ENCODE peak calls at places on chromosomes 3 and 15, in eight cellular contexts. One of them, this sample, is unnamed.
A peak's percentile ranks its signal among the peaks of the same experiment; 100 is the strongest.

GRCh38 chr3:156509209-156510174 is 45.4 kb downstream of the SSR3 start:
- DNase-seq in esophagus squamous epithelium: no peak
- DNase-seq in HL-60: no peak
- DNase-seq in transverse colon: no peak
- DNase-seq in AG04450: peak; percentile 34
- DNase-seq in WERI-Rb-1: no peak
- DNase-seq in colonic mucosa: no peak
- DNase-seq in cardiac muscle cell: peak; percentile 76
- DNase-seq in this sample: no peak

GRCh38 chr15:28456476-28457395 is 76.0 kb downstream of the GOLGA8G start:
- DNase-seq in WERI-Rb-1: peak; percentile 10
- DNase-seq in HL-60: no peak
- DNase-seq in cardiac muscle cell: no peak
- DNase-seq in colonic mucosa: no peak
- DNase-seq in esophagus squamous epithelium: no peak
- DNase-seq in transverse colon: no peak
- DNase-seq in AG04450: no peak
- DNase-seq in this sample: no peak

GRCh38 chr3:151091685-151092352 is 6.4 kb downstream of the MED12L start:
- DNase-seq in transverse colon: no peak
- DNase-seq in AG04450: no peak
- DNase-seq in esophagus squamous epithelium: no peak
- DNase-seq in WERI-Rb-1: no peak
- DNase-seq in colonic mucosa: no peak
- DNase-seq in cardiac muscle cell: peak; percentile 4
- DNase-seq in HL-60: no peak
- DNase-seq in this sample: no peak

GRCh38 chr3:56369914-56370313 is 98.4 kb downstream of the ERC2 start:
- DNase-seq in cardiac muscle cell: no peak
- DNase-seq in AG04450: no peak
- DNase-seq in colonic mucosa: no peak
- DNase-seq in transverse colon: no peak
- DNase-seq in WERI-Rb-1: no peak
- DNase-seq in esophagus squamous epithelium: no peak
- DNase-seq in HL-60: no peak
- DNase-seq in this sample: no peak

GRCh38 chr15:74007820-74008371 is 13.4 kb downstream of the PML start:
- DNase-seq in WERI-Rb-1: no peak
- DNase-seq in HL-60: no peak
- DNase-seq in transverse colon: no peak
- DNase-seq in colonic mucosa: no peak
- DNase-seq in cardiac muscle cell: no peak
- DNase-seq in AG04450: no peak
- DNase-seq in esophagus squamous epithelium: no peak
- DNase-seq in this sample: no peak

GRCh38 chr15:48475600-48476395 is 144.6 kb downstream of the DUT start:
- DNase-seq in WERI-Rb-1: no peak
- DNase-seq in HL-60: no peak
- DNase-seq in esophagus squamous epithelium: no peak
- DNase-seq in colonic mucosa: no peak
- DNase-seq in cardiac muscle cell: no peak
- DNase-seq in transverse colon: no peak
- DNase-seq in AG04450: no peak
- DNase-seq in this sample: no peak

GRCh38 chr3:161070252-161070930 is 34.8 kb downstream of the B3GALNT1 start:
- DNase-seq in esophagus squamous epithelium: no peak
- DNase-seq in colonic mucosa: no peak
- DNase-seq in cardiac muscle cell: no peak
- DNase-seq in transverse colon: no peak
- DNase-seq in WERI-Rb-1: no peak
- DNase-seq in AG04450: no peak
- DNase-seq in HL-60: no peak
- DNase-seq in this sample: no peak

GRCh38 chr15:76200641-76201105 is 110.6 kb downstream of the ETFA start:
- DNase-seq in cardiac muscle cell: no peak
- DNase-seq in WERI-Rb-1: peak; percentile 28
- DNase-seq in esophagus squamous epithelium: no peak
- DNase-seq in HL-60: no peak
- DNase-seq in transverse colon: no peak
- DNase-seq in AG04450: no peak
- DNase-seq in colonic mucosa: no peak
- DNase-seq in this sample: no peak

GRCh38 chr3:63232764-63233396 is 45.2 kb upstream of the SYNPR start:
- DNase-seq in transverse colon: no peak
- DNase-seq in HL-60: no peak
- DNase-seq in AG04450: no peak
- DNase-seq in colonic mucosa: no peak
- DNase-seq in esophagus squamous epithelium: no peak
- DNase-seq in WERI-Rb-1: no peak
- DNase-seq in cardiac muscle cell: peak; percentile 8
- DNase-seq in this sample: no peak

DNA sequence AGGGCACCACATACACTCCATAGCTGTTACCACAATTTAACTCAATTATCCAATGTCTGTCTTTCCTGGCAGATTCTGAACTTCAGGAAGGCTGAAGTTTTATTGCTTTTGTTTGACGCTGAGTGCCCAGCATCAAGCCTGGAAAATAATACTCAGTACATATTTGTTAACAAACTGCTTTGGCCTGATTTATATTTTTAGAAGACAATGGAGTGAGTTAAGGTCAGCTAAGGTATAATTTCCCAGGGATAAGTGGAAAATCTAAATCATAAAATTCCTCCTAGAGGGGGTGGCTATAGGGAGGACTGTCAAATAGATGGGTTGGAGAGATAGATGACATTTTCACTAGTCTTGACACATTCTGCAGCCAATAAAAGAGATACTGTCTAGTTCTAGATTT is 659.4 kb upstream of the ADAMTS9 start:
- DNase-seq in WERI-Rb-1: no peak
- DNase-seq in AG04450: no peak
- DNase-seq in esophagus squamous epithelium: no peak
- DNase-seq in colonic mucosa: no peak
- DNase-seq in HL-60: no peak
- DNase-seq in cardiac muscle cell: no peak
- DNase-seq in transverse colon: no peak
- DNase-seq in this sample: no peak
- H3K4me3 ChIP-seq in WERI-Rb-1: no peak overlapping the region
- H3K4me3 ChIP-seq in AG04450: no peak overlapping the region
- H3K4me3 ChIP-seq in esophagus squamous epithelium: no peak overlapping the region
- H3K4me3 ChIP-seq in colonic mucosa: no peak overlapping the region
- H3K4me3 ChIP-seq in HL-60: no peak overlapping the region
- H3K4me3 ChIP-seq in cardiac muscle cell: no peak overlapping the region
- H3K4me3 ChIP-seq in transverse colon: no peak overlapping the region
- H3K4me3 ChIP-seq in this sample: no peak overlapping the region

DNA sequence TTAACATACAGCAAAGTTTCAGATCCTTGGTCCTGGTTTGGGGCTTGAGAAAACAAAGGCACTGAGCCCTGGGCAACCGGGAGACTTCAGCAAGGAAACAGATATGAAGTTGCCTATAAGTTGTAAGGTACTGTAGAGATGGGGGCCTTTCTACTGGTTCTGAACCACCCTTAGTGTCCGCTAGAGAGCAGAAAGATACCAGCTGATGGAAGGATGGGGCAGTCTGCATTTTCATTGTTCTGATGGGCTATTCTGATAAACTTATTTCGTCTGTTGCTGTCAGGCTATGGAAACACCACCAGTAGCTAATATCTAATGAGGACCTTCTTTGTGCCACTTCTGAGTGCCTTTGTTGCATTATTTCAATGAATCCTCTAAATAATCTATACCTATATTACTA is 38.7 kb downstream of the FGD5 start:
- DNase-seq in esophagus squamous epithelium: no peak
- DNase-seq in colonic mucosa: no peak
- DNase-seq in cardiac muscle cell: no peak
- DNase-seq in HL-60: no peak
- DNase-seq in AG04450: no peak
- DNase-seq in transverse colon: no peak
- DNase-seq in WERI-Rb-1: no peak
- DNase-seq in this sample: no peak
- TF ChIP-seq CTCF in esophagus squamous epithelium: no peak
- TF ChIP-seq CTCF in colonic mucosa: peak; percentile 20
- TF ChIP-seq CTCF in cardiac muscle cell: no peak
- TF ChIP-seq CTCF in HL-60: no peak
- TF ChIP-seq CTCF in AG04450: no peak
- TF ChIP-seq CTCF in transverse colon: peak; percentile 24
- TF ChIP-seq CTCF in WERI-Rb-1: peak; percentile 14
- TF ChIP-seq CTCF in this sample: no peak

GRCh38 chr15:69463182-69463756 is 10.7 kb downstream of the RPLP1 start:
- DNase-seq in AG04450: no peak
- DNase-seq in esophagus squamous epithelium: no peak
- DNase-seq in cardiac muscle cell: no peak
- DNase-seq in colonic mucosa: no peak
- DNase-seq in WERI-Rb-1: peak; percentile 31
- DNase-seq in transverse colon: no peak
- DNase-seq in HL-60: no peak
- DNase-seq in this sample: no peak
- H3K4me3 ChIP-seq in AG04450: peak overlapping the region; percentile 61
- H3K4me3 ChIP-seq in esophagus squamous epithelium: peak overlapping the region; percentile 69
- H3K4me3 ChIP-seq in cardiac muscle cell: peak overlapping the region; percentile 33
- H3K4me3 ChIP-seq in colonic mucosa: peak overlapping the region; percentile 49
- H3K4me3 ChIP-seq in WERI-Rb-1: peak overlapping the region; percentile 61
- H3K4me3 ChIP-seq in transverse colon: peak overlapping the region; percentile 42
- H3K4me3 ChIP-seq in HL-60: peak overlapping the region; percentile 50
- H3K4me3 ChIP-seq in this sample: peak overlapping the region; percentile 60

GRCh38 chr3:14150491-14151230 is 25.8 kb downstream of the TMEM43 start:
- DNase-seq in transverse colon: no peak
- DNase-seq in cardiac muscle cell: no peak
- DNase-seq in WERI-Rb-1: no peak
- DNase-seq in esophagus squamous epithelium: no peak
- DNase-seq in AG04450: no peak
- DNase-seq in HL-60: no peak
- DNase-seq in colonic mucosa: no peak
- DNase-seq in this sample: no peak

GRCh38 chr3:14152963-14153355 is 25.4 kb downstream of the XPC start:
- DNase-seq in transverse colon: no peak
- DNase-seq in WERI-Rb-1: no peak
- DNase-seq in HL-60: no peak
- DNase-seq in AG04450: no peak
- DNase-seq in esophagus squamous epithelium: no peak
- DNase-seq in cardiac muscle cell: no peak
- DNase-seq in colonic mucosa: no peak
- DNase-seq in this sample: no peak

GRCh38 chr3:14153663-14154062 is 24.7 kb downstream of the XPC start:
- DNase-seq in AG04450: no peak
- DNase-seq in esophagus squamous epithelium: no peak
- DNase-seq in colonic mucosa: no peak
- DNase-seq in transverse colon: no peak
- DNase-seq in cardiac muscle cell: no peak
- DNase-seq in HL-60: no peak
- DNase-seq in WERI-Rb-1: no peak
- DNase-seq in this sample: no peak

GRCh38 chr3:14151471-14152083 is 26.7 kb downstream of the TMEM43 start:
- DNase-seq in HL-60: no peak
- DNase-seq in AG04450: no peak
- DNase-seq in transverse colon: no peak
- DNase-seq in cardiac muscle cell: no peak
- DNase-seq in WERI-Rb-1: no peak
- DNase-seq in esophagus squamous epithelium: no peak
- DNase-seq in colonic mucosa: no peak
- DNase-seq in this sample: no peak

DNA sequence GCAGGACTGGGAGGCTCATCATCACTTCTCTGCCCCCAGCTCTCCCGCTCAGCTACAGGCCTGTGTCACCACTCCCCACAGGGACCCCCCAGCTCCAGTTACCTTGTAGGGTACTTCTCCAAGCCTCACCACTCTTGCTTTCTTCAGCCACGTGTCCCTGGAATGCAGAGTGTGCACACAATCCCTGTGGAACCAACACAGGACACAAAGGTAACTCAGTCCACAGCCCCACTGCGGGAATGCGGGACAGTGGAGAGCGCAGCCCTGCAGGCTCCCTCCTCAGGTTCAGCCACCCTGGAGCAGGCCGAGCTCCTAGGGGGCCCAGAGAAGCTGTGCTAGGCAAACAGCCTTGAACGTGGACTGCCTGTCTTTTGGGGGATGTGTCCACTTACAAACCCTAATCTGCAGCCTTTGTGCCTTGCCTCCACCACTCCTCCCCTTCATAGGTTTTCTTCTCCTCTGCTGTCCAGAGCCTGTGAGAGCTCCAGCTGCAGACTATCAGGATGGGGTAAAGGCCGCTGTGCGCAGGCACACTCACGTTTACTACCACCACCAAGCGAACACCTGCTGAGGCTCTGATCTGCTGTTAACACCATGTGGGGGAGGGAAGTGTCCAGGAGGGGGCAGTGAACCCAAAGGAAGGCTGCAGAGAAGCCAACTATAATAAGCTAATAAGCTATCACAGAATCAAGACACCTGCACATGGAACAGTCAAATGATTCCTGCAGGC is 26.0 kb downstream of the XPC start:
- DNase-seq in cardiac muscle cell: peak; percentile 4
- DNase-seq in AG04450: no peak
- DNase-seq in esophagus squamous epithelium: no peak
- DNase-seq in WERI-Rb-1: peak; percentile 59
- DNase-seq in HL-60: peak; percentile 16
- DNase-seq in transverse colon: no peak
- DNase-seq in colonic mucosa: no peak
- DNase-seq in this sample: no peak
- TF ChIP-seq CTCF in cardiac muscle cell: peak; percentile 16
- TF ChIP-seq CTCF in AG04450: peak; percentile 30
- TF ChIP-seq CTCF in esophagus squamous epithelium: peak; percentile 13
- TF ChIP-seq CTCF in WERI-Rb-1: peak; percentile 72
- TF ChIP-seq CTCF in HL-60: peak; percentile 21
- TF ChIP-seq CTCF in transverse colon: no peak
- TF ChIP-seq CTCF in colonic mucosa: no peak
- TF ChIP-seq CTCF in this sample: peak; percentile 25

GRCh38 chr3:69541059-69541471 is 155.2 kb upstream of the FRMD4B start:
- DNase-seq in HL-60: peak; percentile 16
- DNase-seq in esophagus squamous epithelium: no peak
- DNase-seq in transverse colon: no peak
- DNase-seq in AG04450: no peak
- DNase-seq in colonic mucosa: no peak
- DNase-seq in WERI-Rb-1: no peak
- DNase-seq in cardiac muscle cell: no peak
- DNase-seq in this sample: no peak

GRCh38 chr3:69547457-69548014 is 161.6 kb upstream of the FRMD4B start:
- DNase-seq in transverse colon: no peak
- DNase-seq in cardiac muscle cell: no peak
- DNase-seq in esophagus squamous epithelium: no peak
- DNase-seq in HL-60: no peak
- DNase-seq in AG04450: no peak
- DNase-seq in colonic mucosa: no peak
- DNase-seq in WERI-Rb-1: no peak
- DNase-seq in this sample: no peak

GRCh38 chr3:69541823-69542264 is 156.0 kb upstream of the FRMD4B start:
- DNase-seq in transverse colon: no peak
- DNase-seq in colonic mucosa: no peak
- DNase-seq in HL-60: peak; percentile 65
- DNase-seq in WERI-Rb-1: no peak
- DNase-seq in esophagus squamous epithelium: no peak
- DNase-seq in AG04450: no peak
- DNase-seq in cardiac muscle cell: peak; percentile 6
- DNase-seq in this sample: no peak

GRCh38 chr3:69542265-69543079 is 156.6 kb upstream of the FRMD4B start:
- DNase-seq in transverse colon: no peak
- DNase-seq in esophagus squamous epithelium: no peak
- DNase-seq in AG04450: no peak
- DNase-seq in WERI-Rb-1: peak; percentile 21
- DNase-seq in cardiac muscle cell: peak; percentile 14
- DNase-seq in colonic mucosa: no peak
- DNase-seq in HL-60: peak; percentile 63
- DNase-seq in this sample: no peak

GRCh38 chr3:69543080-69543429 is 157.2 kb upstream of the FRMD4B start:
- DNase-seq in esophagus squamous epithelium: no peak
- DNase-seq in colonic mucosa: no peak
- DNase-seq in HL-60: no peak
- DNase-seq in transverse colon: no peak
- DNase-seq in cardiac muscle cell: no peak
- DNase-seq in AG04450: no peak
- DNase-seq in WERI-Rb-1: no peak
- DNase-seq in this sample: no peak
- H3K4me3 ChIP-seq in esophagus squamous epithelium: peak overlapping the region; percentile 77
- H3K4me3 ChIP-seq in colonic mucosa: no peak overlapping the region
- H3K4me3 ChIP-seq in HL-60: peak overlapping the region; percentile 68
- H3K4me3 ChIP-seq in transverse colon: no peak overlapping the region
- H3K4me3 ChIP-seq in cardiac muscle cell: peak overlapping the region; percentile 75
- H3K4me3 ChIP-seq in AG04450: no peak overlapping the region
- H3K4me3 ChIP-seq in WERI-Rb-1: peak overlapping the region; percentile 52
- H3K4me3 ChIP-seq in this sample: no peak overlapping the region